ENCODE peak calls at places on chromosomes 5 and 9, in six cellular contexts. X is Calu3, M is prostate gland, I is heart left ventricle, W is endothelial cell, V is GM10248. O is an unnamed sample.

GRCh38 chr9:111937781-111938426 is 41.3 kb downstream of the UGCG start:
- DNase-seq in X (no peak), M (no peak), I (peak; percentile 44), W (no peak), V (peak; percentile 45), O (no peak)

GRCh38 chr5:68406767-68407232 is 191.2 kb downstream of the PIK3R1 start:
- DNase-seq in X (peak; percentile 20), M (peak; percentile 29), I (no peak), W (no peak), V (peak; percentile 65), O (no peak)

GRCh38 chr9:113220467-113221002 is 542 bp downstream of the FKBP15 start:
- DNase-seq in X (no peak), M (no peak), I (no peak), W (peak; percentile 3), V (no peak), O (no peak)

GRCh38 chr5:174828786-174829510 is 104.6 kb downstream of the MSX2 start:
- DNase-seq in X (no peak), M (no peak), I (no peak), W (no peak), V (no peak), O (no peak)

GRCh38 chr9:135022191-135022870 is 65.1 kb upstream of the OLFM1 start:
- DNase-seq in X (no peak), M (no peak), I (no peak), W (no peak), V (no peak), O (no peak)

GRCh38 chr5:40578501-40579451 is 100.9 kb upstream of the PTGER4 start:
- DNase-seq in X (no peak), M (no peak), I (peak; percentile 25), W (no peak), V (no peak), O (no peak)

GRCh38 chr5:6801236-6801635 is 88.0 kb downstream of the TENT4A start:
- DNase-seq in X (no peak), M (no peak), I (no peak), W (no peak), V (no peak), O (no peak)

GRCh38 chr5:175035882-175036533 is 311.6 kb downstream of the MSX2 start:
- DNase-seq in X (no peak), M (no peak), I (no peak), W (no peak), V (no peak), O (no peak)

GRCh38 chr5:93078082-93079038 is 502.7 kb downstream of the NR2F1-AS1 start:
- DNase-seq in X (peak; percentile 95), M (peak; percentile 17), I (peak; percentile 63), W (no peak), V (no peak), O (no peak)

GRCh38 chr5:143083006-143083405 is 312.8 kb downstream of the ARHGAP26 start:
- DNase-seq in X (no peak), M (no peak), I (no peak), W (no peak), V (no peak), O (no peak)

GRCh38 chr5:59348189-59348588 is 545.3 kb downstream of the PDE4D start:
- DNase-seq in X (peak; percentile 19), M (no peak), I (no peak), W (no peak), V (no peak), O (no peak)

GRCh38 chr5:141040093-141040762 is 10.9 kb upstream of the PCDHB1 start:
- DNase-seq in X (peak; percentile 73), M (no peak), I (no peak), W (peak; percentile 70), V (no peak), O (peak; percentile 75)

GRCh38 chr5:149486726-149487635 is 64.3 kb downstream of the CSNK1A1 start:
- DNase-seq in X (no peak), M (no peak), I (no peak), W (no peak), V (no peak), O (no peak)

GRCh38 chr5:83306572-83307241 is 164.8 kb upstream of the VCAN start:
- DNase-seq in X (no peak), M (no peak), I (peak; percentile 34), W (no peak), V (peak; percentile 64), O (no peak)

GRCh38 chr9:79900754-79901153 is 329.0 kb downstream of the TLE4 start:
- DNase-seq in X (no peak), M (no peak), I (no peak), W (no peak), V (no peak), O (no peak)

GRCh38 chr9:23769307-23769935 is 56.6 kb downstream of the ELAVL2 start:
- DNase-seq in X (no peak), M (peak; percentile 24), I (no peak), W (no peak), V (no peak), O (no peak)

GRCh38 chr9:76290555-76290954 is 103.7 kb downstream of the RFK start:
- DNase-seq in X (no peak), M (no peak), I (no peak), W (no peak), V (no peak), O (no peak)

GRCh38 chr5:179700401-179700918 is 1.7 kb downstream of the CANX start:
- DNase-seq in X (peak; percentile 24), M (no peak), I (no peak), W (no peak), V (no peak), O (no peak)
- TF ChIP-seq CTCF in X (no peak), M (no peak), I (no peak), W (no peak), V (no peak), O (no peak)

DNA sequence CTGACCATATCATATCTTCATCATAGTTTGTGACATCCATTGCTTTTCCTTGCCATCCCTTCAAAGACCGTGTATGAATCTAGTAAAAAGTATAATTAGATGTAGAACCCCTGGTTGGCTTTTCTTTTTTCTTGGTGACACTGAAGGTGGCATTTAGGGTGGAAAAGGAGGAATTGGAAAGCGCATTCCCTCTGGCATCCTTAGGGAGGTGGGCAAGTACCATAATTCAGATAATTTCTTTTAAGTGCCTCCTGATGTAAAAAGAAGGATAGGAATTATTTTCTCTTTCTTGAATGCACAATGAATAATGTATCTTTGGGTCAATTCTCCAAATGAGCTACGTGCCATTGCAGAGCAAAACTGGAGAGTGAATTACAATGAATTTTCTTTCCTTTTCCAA is 73.2 kb upstream of the SMARCA2 start:
- DNase-seq in X (no peak), M (no peak), I (no peak), W (no peak), V (no peak), O (no peak)
- TF ChIP-seq CTCF in X (no peak), M (no peak), I (no peak), W (no peak), V (peak; percentile 36), O (no peak)

GRCh38 chr9:137067860-137068538 is 2.4 kb downstream of the SAPCD2 start:
- DNase-seq in X (peak; percentile 86), M (peak; percentile 78), I (peak; percentile 81), W (peak; percentile 87), V (peak; percentile 89), O (peak; percentile 80)
- TF ChIP-seq CTCF in X (peak; percentile 55), M (peak; percentile 48), I (peak; percentile 74), W (peak; percentile 78), V (peak; percentile 89), O (peak; percentile 88)

DNA sequence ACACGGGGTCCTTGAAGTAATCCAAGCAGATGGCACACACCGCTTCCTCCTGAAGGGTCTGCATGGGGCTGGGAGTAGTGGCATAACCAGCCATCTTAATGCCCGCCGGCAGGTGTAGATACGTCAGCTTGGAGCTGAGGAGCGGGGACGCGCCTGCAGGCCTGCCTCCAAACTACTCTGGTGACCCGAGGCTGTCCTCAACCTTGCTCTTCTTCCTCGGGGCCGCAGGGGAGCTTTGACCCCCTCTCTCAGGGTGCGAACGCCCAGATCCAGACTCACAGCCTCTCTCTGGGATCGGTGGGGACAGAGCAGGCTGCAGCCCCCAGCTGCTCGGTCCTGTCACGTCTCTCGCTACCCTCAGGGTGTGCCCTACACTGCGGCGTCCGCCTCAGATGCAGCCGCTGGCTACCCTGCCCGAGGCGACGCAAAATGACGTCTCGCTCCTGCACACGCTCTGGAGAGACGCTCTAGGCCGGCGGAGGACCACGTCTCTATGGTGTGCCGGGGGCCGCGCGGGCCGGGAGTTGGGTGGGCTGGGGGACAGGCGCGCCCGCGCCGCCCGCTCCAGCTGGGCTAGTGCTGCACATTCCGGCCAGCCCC is at the start of gene TRIM52:
- DNase-seq in X (peak; percentile 91), M (peak; percentile 89), I (peak; percentile 93), W (peak; percentile 89), V (peak; percentile 90), O (peak; percentile 96)
- TF ChIP-seq CTCF in X (no peak), M (no peak), I (no peak), W (no peak), V (no peak), O (no peak)

GRCh38 chr9:126146254-126147145 is 180.1 kb upstream of the MVB12B start:
- DNase-seq in X (peak; percentile 50), M (no peak), I (no peak), W (peak; percentile 48), V (peak; percentile 73), O (no peak)
- TF ChIP-seq CTCF in X (no peak), M (no peak), I (peak; percentile 28), W (peak; percentile 45), V (peak; percentile 46), O (no peak)

DNA sequence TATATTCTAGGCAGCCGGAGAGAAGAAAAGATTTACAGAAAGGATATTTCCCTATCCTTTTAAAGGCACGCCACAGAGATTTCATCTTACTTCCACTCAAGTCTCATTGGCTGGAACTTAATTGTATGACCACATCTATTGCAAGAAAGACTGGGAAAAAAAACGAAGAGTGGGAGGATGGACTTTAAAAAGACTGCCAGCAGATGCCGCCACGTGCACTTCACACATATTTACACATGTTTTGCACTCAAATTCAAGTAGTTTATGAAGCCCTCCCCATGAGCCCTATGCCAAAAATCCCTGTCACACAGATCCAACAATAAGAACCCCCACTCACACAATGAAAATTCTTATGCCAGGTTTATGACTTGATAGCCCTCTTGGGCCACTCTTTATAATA is 138.5 kb upstream of the TYRP1 start:
- DNase-seq in X (peak; percentile 1), M (no peak), I (no peak), W (peak; percentile 26), V (no peak), O (peak; percentile 18)
- TF ChIP-seq CTCF in X (no peak), M (no peak), I (no peak), W (peak; percentile 31), V (no peak), O (no peak)

GRCh38 chr9:85602742-85603141 is 139.0 kb downstream of the AGTPBP1 start:
- DNase-seq in X (no peak), M (no peak), I (no peak), W (no peak), V (no peak), O (no peak)
- TF ChIP-seq CTCF in X (no peak), M (no peak), I (no peak), W (no peak), V (no peak), O (no peak)

GRCh38 chr9:35406183-35406959 is 83.5 kb upstream of the RUSC2 start:
- DNase-seq in X (no peak), M (peak; percentile 69), I (no peak), W (peak; percentile 36), V (peak; percentile 29), O (peak; percentile 57)
- TF ChIP-seq CTCF in X (no peak), M (no peak), I (no peak), W (no peak), V (no peak), O (no peak)

GRCh38 chr5:122195784-122196394 is 66.5 kb downstream of the ZNF474 start:
- DNase-seq in X (peak; percentile 50), M (peak; percentile 46), I (no peak), W (peak; percentile 57), V (no peak), O (no peak)
- TF ChIP-seq CTCF in X (peak; percentile 62), M (no peak), I (peak; percentile 59), W (peak; percentile 38), V (peak; percentile 41), O (peak; percentile 63)

O was measured in glutamatergic neuron.